ENCODE peak calls at places on chromosomes 13 and 19, in seven cellular contexts. One of them, this sample, is unnamed.

GRCh38 chr13:67736646-67737420 is 506.7 kb upstream of the PCDH9 start:
- DNase-seq in Ammon's horn: peak
- DNase-seq in thoracic aorta: no peak
- DNase-seq in fibroblast of lung: peak
- DNase-seq in NCI-H524: peak
- DNase-seq in neural crest cell: peak
- DNase-seq in effector CD4-positive, alpha-beta T cell: no peak
- DNase-seq in this sample: peak

GRCh38 chr19:42313096-42313839 is at the start of gene TMEM145:
- DNase-seq in Ammon's horn: peak
- DNase-seq in thoracic aorta: no peak
- DNase-seq in fibroblast of lung: peak
- DNase-seq in NCI-H524: peak
- DNase-seq in neural crest cell: peak
- DNase-seq in effector CD4-positive, alpha-beta T cell: no peak
- DNase-seq in this sample: peak

GRCh38 chr19:14476663-14477401 is 1.7 kb upstream of the PTGER1 start:
- DNase-seq in Ammon's horn: no peak
- DNase-seq in thoracic aorta: no peak
- DNase-seq in fibroblast of lung: peak
- DNase-seq in NCI-H524: no peak
- DNase-seq in neural crest cell: no peak
- DNase-seq in effector CD4-positive, alpha-beta T cell: no peak
- DNase-seq in this sample: no peak

GRCh38 chr19:40614595-40615411 is 13.6 kb downstream of the LTBP4 start:
- DNase-seq in Ammon's horn: no peak
- DNase-seq in thoracic aorta: no peak
- DNase-seq in fibroblast of lung: peak
- DNase-seq in NCI-H524: no peak
- DNase-seq in neural crest cell: no peak
- DNase-seq in effector CD4-positive, alpha-beta T cell: peak
- DNase-seq in this sample: no peak

GRCh38 chr13:61954092-61954491 is 538.4 kb upstream of the PCDH20 start:
- DNase-seq in Ammon's horn: peak
- DNase-seq in thoracic aorta: no peak
- DNase-seq in fibroblast of lung: peak
- DNase-seq in NCI-H524: peak
- DNase-seq in neural crest cell: no peak
- DNase-seq in effector CD4-positive, alpha-beta T cell: no peak
- DNase-seq in this sample: no peak

GRCh38 chr19:3611841-3612240 is 5.2 kb upstream of the TBXA2R start:
- DNase-seq in Ammon's horn: no peak
- DNase-seq in thoracic aorta: no peak
- DNase-seq in fibroblast of lung: no peak
- DNase-seq in NCI-H524: no peak
- DNase-seq in neural crest cell: no peak
- DNase-seq in effector CD4-positive, alpha-beta T cell: no peak
- DNase-seq in this sample: no peak

GRCh38 chr19:18102916-18103542 is 5.5 kb downstream of the MAST3 start:
- DNase-seq in Ammon's horn: peak
- DNase-seq in thoracic aorta: no peak
- DNase-seq in fibroblast of lung: no peak
- DNase-seq in NCI-H524: peak
- DNase-seq in neural crest cell: no peak
- DNase-seq in effector CD4-positive, alpha-beta T cell: no peak
- DNase-seq in this sample: no peak

GRCh38 chr19:19034204-19034624 is 811 bp downstream of the ARMC6 start:
- DNase-seq in Ammon's horn: no peak
- DNase-seq in thoracic aorta: no peak
- DNase-seq in fibroblast of lung: peak
- DNase-seq in NCI-H524: peak
- DNase-seq in neural crest cell: peak
- DNase-seq in effector CD4-positive, alpha-beta T cell: peak
- DNase-seq in this sample: peak

GRCh38 chr13:38255600-38255999 is 94.1 kb upstream of the UFM1 start:
- DNase-seq in Ammon's horn: no peak
- DNase-seq in thoracic aorta: no peak
- DNase-seq in fibroblast of lung: no peak
- DNase-seq in NCI-H524: no peak
- DNase-seq in neural crest cell: no peak
- DNase-seq in effector CD4-positive, alpha-beta T cell: no peak
- DNase-seq in this sample: no peak

GRCh38 chr13:50400930-50401553 is 385.8 kb downstream of the KCNRG start:
- DNase-seq in Ammon's horn: peak
- DNase-seq in thoracic aorta: no peak
- DNase-seq in fibroblast of lung: peak
- DNase-seq in NCI-H524: peak
- DNase-seq in neural crest cell: no peak
- DNase-seq in effector CD4-positive, alpha-beta T cell: no peak
- DNase-seq in this sample: peak

GRCh38 chr19:35557539-35558399 is 5.7 kb downstream of the ATP4A start:
- DNase-seq in Ammon's horn: no peak
- DNase-seq in thoracic aorta: no peak
- DNase-seq in fibroblast of lung: peak
- DNase-seq in NCI-H524: peak
- DNase-seq in neural crest cell: peak
- DNase-seq in effector CD4-positive, alpha-beta T cell: peak
- DNase-seq in this sample: peak

GRCh38 chr13:27797228-27797624 is 4.9 kb downstream of the GSX1 start:
- DNase-seq in Ammon's horn: no peak
- DNase-seq in thoracic aorta: no peak
- DNase-seq in fibroblast of lung: peak
- DNase-seq in NCI-H524: peak
- DNase-seq in neural crest cell: peak
- DNase-seq in effector CD4-positive, alpha-beta T cell: no peak
- DNase-seq in this sample: peak

GRCh38 chr19:28874742-28875141 is 338.2 kb downstream of the UQCRFS1 start:
- DNase-seq in Ammon's horn: no peak
- DNase-seq in thoracic aorta: no peak
- DNase-seq in fibroblast of lung: no peak
- DNase-seq in NCI-H524: no peak
- DNase-seq in neural crest cell: no peak
- DNase-seq in effector CD4-positive, alpha-beta T cell: no peak
- DNase-seq in this sample: no peak

GRCh38 chr13:101092985-101093384 is 323.3 kb downstream of the NALCN start:
- DNase-seq in Ammon's horn: no peak
- DNase-seq in thoracic aorta: no peak
- DNase-seq in fibroblast of lung: no peak
- DNase-seq in NCI-H524: no peak
- DNase-seq in neural crest cell: no peak
- DNase-seq in effector CD4-positive, alpha-beta T cell: no peak
- DNase-seq in this sample: no peak

GRCh38 chr13:99992912-99993311 is 11.3 kb downstream of the ZIC2 start:
- DNase-seq in Ammon's horn: no peak
- DNase-seq in thoracic aorta: no peak
- DNase-seq in fibroblast of lung: peak
- DNase-seq in NCI-H524: no peak
- DNase-seq in neural crest cell: no peak
- DNase-seq in effector CD4-positive, alpha-beta T cell: no peak
- DNase-seq in this sample: no peak

GRCh38 chr19:52296400-52296772 is 583 bp upstream of the ZNF480 start:
- DNase-seq in Ammon's horn: no peak
- DNase-seq in thoracic aorta: no peak
- DNase-seq in fibroblast of lung: no peak
- DNase-seq in NCI-H524: no peak
- DNase-seq in neural crest cell: no peak
- DNase-seq in effector CD4-positive, alpha-beta T cell: no peak
- DNase-seq in this sample: no peak

GRCh38 chr19:20422616-20423205 is 142.9 kb downstream of the ZNF737 start:
- DNase-seq in Ammon's horn: peak
- DNase-seq in thoracic aorta: no peak
- DNase-seq in fibroblast of lung: no peak
- DNase-seq in NCI-H524: no peak
- DNase-seq in neural crest cell: no peak
- DNase-seq in effector CD4-positive, alpha-beta T cell: no peak
- DNase-seq in this sample: peak

GRCh38 chr19:41839211-41839610 is 5.3 kb downstream of the LYPD4 start:
- DNase-seq in Ammon's horn: no peak
- DNase-seq in thoracic aorta: no peak
- DNase-seq in fibroblast of lung: no peak
- DNase-seq in NCI-H524: no peak
- DNase-seq in neural crest cell: no peak
- DNase-seq in effector CD4-positive, alpha-beta T cell: no peak
- DNase-seq in this sample: no peak

GRCh38 chr13:101681834-101682233 is 229.4 kb downstream of the ITGBL1 start:
- DNase-seq in Ammon's horn: no peak
- DNase-seq in thoracic aorta: no peak
- DNase-seq in fibroblast of lung: peak
- DNase-seq in NCI-H524: no peak
- DNase-seq in neural crest cell: no peak
- DNase-seq in effector CD4-positive, alpha-beta T cell: no peak
- DNase-seq in this sample: no peak

GRCh38 chr19:19381007-19381926 is 24.2 kb upstream of the GATAD2A start:
- DNase-seq in Ammon's horn: no peak
- DNase-seq in thoracic aorta: no peak
- DNase-seq in fibroblast of lung: no peak
- DNase-seq in NCI-H524: no peak
- DNase-seq in neural crest cell: no peak
- DNase-seq in effector CD4-positive, alpha-beta T cell: no peak
- DNase-seq in this sample: no peak

GRCh38 chr19:20273376-20273775 is 106.4 kb downstream of the ZNF486 start:
- DNase-seq in Ammon's horn: no peak
- DNase-seq in thoracic aorta: no peak
- DNase-seq in fibroblast of lung: no peak
- DNase-seq in NCI-H524: no peak
- DNase-seq in neural crest cell: no peak
- DNase-seq in effector CD4-positive, alpha-beta T cell: no peak
- DNase-seq in this sample: no peak

GRCh38 chr19:17370026-17370587 is 7.0 kb downstream of the PLVAP start:
- DNase-seq in Ammon's horn: peak
- DNase-seq in thoracic aorta: no peak
- DNase-seq in fibroblast of lung: peak
- DNase-seq in NCI-H524: no peak
- DNase-seq in neural crest cell: no peak
- DNase-seq in effector CD4-positive, alpha-beta T cell: no peak
- DNase-seq in this sample: no peak

GRCh38 chr19:35519291-35519690 is 5.8 kb upstream of the DMKN start:
- DNase-seq in Ammon's horn: no peak
- DNase-seq in thoracic aorta: no peak
- DNase-seq in fibroblast of lung: peak
- DNase-seq in NCI-H524: no peak
- DNase-seq in neural crest cell: no peak
- DNase-seq in effector CD4-positive, alpha-beta T cell: no peak
- DNase-seq in this sample: no peak

GRCh38 chr19:12689581-12690216 is 1.9 kb downstream of the GNG14 start:
- DNase-seq in Ammon's horn: no peak
- DNase-seq in thoracic aorta: no peak
- DNase-seq in fibroblast of lung: no peak
- DNase-seq in NCI-H524: no peak
- DNase-seq in neural crest cell: no peak
- DNase-seq in effector CD4-positive, alpha-beta T cell: no peak
- DNase-seq in this sample: no peak

GRCh38 chr13:61146571-61146970 is 269.1 kb downstream of the PCDH20 start:
- DNase-seq in Ammon's horn: no peak
- DNase-seq in thoracic aorta: no peak
- DNase-seq in fibroblast of lung: no peak
- DNase-seq in NCI-H524: no peak
- DNase-seq in neural crest cell: no peak
- DNase-seq in effector CD4-positive, alpha-beta T cell: no peak
- DNase-seq in this sample: no peak

GRCh38 chr19:47019431-47020041 is at the start of gene NPAS1:
- DNase-seq in Ammon's horn: no peak
- DNase-seq in thoracic aorta: no peak
- DNase-seq in fibroblast of lung: no peak
- DNase-seq in NCI-H524: peak
- DNase-seq in neural crest cell: no peak
- DNase-seq in effector CD4-positive, alpha-beta T cell: no peak
- DNase-seq in this sample: no peak

GRCh38 chr19:11295665-11296245 is at the start of gene TSPAN16:
- DNase-seq in Ammon's horn: no peak
- DNase-seq in thoracic aorta: no peak
- DNase-seq in fibroblast of lung: no peak
- DNase-seq in NCI-H524: peak
- DNase-seq in neural crest cell: no peak
- DNase-seq in effector CD4-positive, alpha-beta T cell: no peak
- DNase-seq in this sample: no peak

GRCh38 chr19:39506944-39507714 is 7.8 kb upstream of the SELENOV start:
- DNase-seq in Ammon's horn: peak
- DNase-seq in thoracic aorta: no peak
- DNase-seq in fibroblast of lung: peak
- DNase-seq in NCI-H524: peak
- DNase-seq in neural crest cell: peak
- DNase-seq in effector CD4-positive, alpha-beta T cell: no peak
- DNase-seq in this sample: peak

GRCh38 chr19:29805026-29805925 is 6.5 kb upstream of the CCNE1 start:
- DNase-seq in Ammon's horn: no peak
- DNase-seq in thoracic aorta: no peak
- DNase-seq in fibroblast of lung: peak
- DNase-seq in NCI-H524: no peak
- DNase-seq in neural crest cell: no peak
- DNase-seq in effector CD4-positive, alpha-beta T cell: no peak
- DNase-seq in this sample: no peak

GRCh38 chr19:17807731-17808316 is 12.9 kb downstream of the B3GNT3 start:
- DNase-seq in Ammon's horn: no peak
- DNase-seq in thoracic aorta: no peak
- DNase-seq in fibroblast of lung: no peak
- DNase-seq in NCI-H524: no peak
- DNase-seq in neural crest cell: no peak
- DNase-seq in effector CD4-positive, alpha-beta T cell: no peak
- DNase-seq in this sample: no peak

GRCh38 chr19:1057185-1057857 is 9.6 kb upstream of the ARHGAP45 start:
- DNase-seq in Ammon's horn: no peak
- DNase-seq in thoracic aorta: no peak
- DNase-seq in fibroblast of lung: peak
- DNase-seq in NCI-H524: peak
- DNase-seq in neural crest cell: no peak
- DNase-seq in effector CD4-positive, alpha-beta T cell: no peak
- DNase-seq in this sample: no peak

GRCh38 chr19:22426901-22427300 is 4.8 kb upstream of the ZNF98 start:
- DNase-seq in Ammon's horn: no peak
- DNase-seq in thoracic aorta: no peak
- DNase-seq in fibroblast of lung: no peak
- DNase-seq in NCI-H524: no peak
- DNase-seq in neural crest cell: no peak
- DNase-seq in effector CD4-positive, alpha-beta T cell: no peak
- DNase-seq in this sample: no peak

GRCh38 chr13:42279080-42279479 is 7.1 kb downstream of the AKAP11 start:
- DNase-seq in Ammon's horn: no peak
- DNase-seq in thoracic aorta: no peak
- DNase-seq in fibroblast of lung: peak
- DNase-seq in NCI-H524: no peak
- DNase-seq in neural crest cell: no peak
- DNase-seq in effector CD4-positive, alpha-beta T cell: no peak
- DNase-seq in this sample: no peak

GRCh38 chr13:60931858-60932546 is 483.6 kb downstream of the PCDH20 start:
- DNase-seq in Ammon's horn: no peak
- DNase-seq in thoracic aorta: no peak
- DNase-seq in fibroblast of lung: peak
- DNase-seq in NCI-H524: no peak
- DNase-seq in neural crest cell: no peak
- DNase-seq in effector CD4-positive, alpha-beta T cell: no peak
- DNase-seq in this sample: no peak

GRCh38 chr19:21210037-21210621 is 68.3 kb downstream of the ZNF431 start:
- DNase-seq in Ammon's horn: no peak
- DNase-seq in thoracic aorta: no peak
- DNase-seq in fibroblast of lung: no peak
- DNase-seq in NCI-H524: no peak
- DNase-seq in neural crest cell: no peak
- DNase-seq in effector CD4-positive, alpha-beta T cell: no peak
- DNase-seq in this sample: no peak

GRCh38 chr19:45515807-45516401 is 8.6 kb downstream of the VASP start:
- DNase-seq in Ammon's horn: no peak
- DNase-seq in thoracic aorta: no peak
- DNase-seq in fibroblast of lung: no peak
- DNase-seq in NCI-H524: no peak
- DNase-seq in neural crest cell: no peak
- DNase-seq in effector CD4-positive, alpha-beta T cell: no peak
- DNase-seq in this sample: no peak

GRCh38 chr19:14519860-14520407 is 1.7 kb upstream of the DNAJB1 start:
- DNase-seq in Ammon's horn: no peak
- DNase-seq in thoracic aorta: no peak
- DNase-seq in fibroblast of lung: peak
- DNase-seq in NCI-H524: no peak
- DNase-seq in neural crest cell: no peak
- DNase-seq in effector CD4-positive, alpha-beta T cell: no peak
- DNase-seq in this sample: no peak

GRCh38 chr19:41219924-41220567 is 1.0 kb downstream of the AXL start:
- DNase-seq in Ammon's horn: no peak
- DNase-seq in thoracic aorta: peak
- DNase-seq in fibroblast of lung: peak
- DNase-seq in NCI-H524: no peak
- DNase-seq in neural crest cell: no peak
- DNase-seq in effector CD4-positive, alpha-beta T cell: no peak
- DNase-seq in this sample: no peak